ENCODE peak calls at places on chromosomes 13 and 19, in five cellular contexts. F is H9, P is mesenchymal stem cell, B is IMR-90, L is neuronal stem cell. Y is an unnamed sample.

GRCh38 chr19:8052464-8052859 is at the start of gene CCL25:
- DNase-seq in F (no peak), P (no peak), B (no peak), L (no peak), Y (no peak)

GRCh38 chr13:107867701-107868661 is 347.4 kb downstream of the LIG4 start:
- DNase-seq in F (peak; percentile 66), P (peak; percentile 76), B (peak; percentile 57), L (peak; percentile 66), Y (no peak)

GRCh38 chr13:47287291-47287751 is 390.5 kb upstream of the HTR2A start:
- DNase-seq in F (no peak), P (no peak), B (peak; percentile 73), L (no peak), Y (no peak)

GRCh38 chr19:45508931-45509691 is 1.8 kb downstream of the VASP start:
- DNase-seq in F (peak; percentile 88), P (peak; percentile 80), B (peak; percentile 66), L (peak; percentile 37), Y (peak; percentile 77)

GRCh38 chr13:30346159-30346788 is 38.9 kb upstream of the KATNAL1 start:
- DNase-seq in F (no peak), P (no peak), B (no peak), L (no peak), Y (no peak)

GRCh38 chr13:58946274-58946673 is 1217.5 kb downstream of the DIAPH3 start:
- DNase-seq in F (no peak), P (peak; percentile 32), B (no peak), L (no peak), Y (no peak)

GRCh38 chr19:35592226-35592625 is 6.3 kb downstream of the PMIS2 start:
- DNase-seq in F (peak; percentile 64), P (peak; percentile 24), B (peak; percentile 37), L (peak; percentile 17), Y (peak; percentile 49)

GRCh38 chr13:76223999-76224398 is 587.9 kb downstream of the LMO7 start:
- DNase-seq in F (no peak), P (no peak), B (no peak), L (no peak), Y (no peak)

GRCh38 chr13:41257535-41257934 is 5.8 kb downstream of the MTRF1 start:
- DNase-seq in F (no peak), P (no peak), B (no peak), L (no peak), Y (no peak)

GRCh38 chr19:7124782-7125181 is 55.3 kb downstream of the ZNF557 start:
- DNase-seq in F (no peak), P (no peak), B (no peak), L (no peak), Y (no peak)

GRCh38 chr19:11420894-11421606 is 1.9 kb upstream of the RGL3 start:
- DNase-seq in F (peak; percentile 79), P (no peak), B (no peak), L (no peak), Y (no peak)

GRCh38 chr19:411723-412355 is 2.9 kb upstream of the C2CD4C start:
- DNase-seq in F (no peak), P (no peak), B (no peak), L (no peak), Y (no peak)

GRCh38 chr19:38956264-38956663 is 19.3 kb downstream of the FBXO17 start:
- DNase-seq in F (no peak), P (no peak), B (no peak), L (no peak), Y (no peak)

GRCh38 chr19:16381756-16382401 is 57.3 kb downstream of the KLF2 start:
- DNase-seq in F (no peak), P (no peak), B (no peak), L (no peak), Y (no peak)

GRCh38 chr19:39398297-39398864 is 7.2 kb downstream of the MED29 start:
- DNase-seq in F (no peak), P (peak; percentile 92), B (peak; percentile 84), L (no peak), Y (peak; percentile 37)

GRCh38 chr19:55384576-55385235 is 614 bp upstream of the TMEM238 start:
- DNase-seq in F (no peak), P (no peak), B (no peak), L (no peak), Y (no peak)

GRCh38 chr13:109205315-109205714 is 575.9 kb downstream of the MYO16 start:
- DNase-seq in F (no peak), P (peak; percentile 23), B (no peak), L (no peak), Y (no peak)

GRCh38 chr13:109203587-109203986 is 574.2 kb downstream of the MYO16 start:
- DNase-seq in F (no peak), P (no peak), B (no peak), L (no peak), Y (no peak)

GRCh38 chr13:109206616-109207015 is 577.2 kb downstream of the MYO16 start:
- DNase-seq in F (no peak), P (no peak), B (no peak), L (no peak), Y (no peak)

GRCh38 chr13:109204657-109205056 is 575.2 kb downstream of the MYO16 start:
- DNase-seq in F (no peak), P (no peak), B (no peak), L (no peak), Y (no peak)

DNA sequence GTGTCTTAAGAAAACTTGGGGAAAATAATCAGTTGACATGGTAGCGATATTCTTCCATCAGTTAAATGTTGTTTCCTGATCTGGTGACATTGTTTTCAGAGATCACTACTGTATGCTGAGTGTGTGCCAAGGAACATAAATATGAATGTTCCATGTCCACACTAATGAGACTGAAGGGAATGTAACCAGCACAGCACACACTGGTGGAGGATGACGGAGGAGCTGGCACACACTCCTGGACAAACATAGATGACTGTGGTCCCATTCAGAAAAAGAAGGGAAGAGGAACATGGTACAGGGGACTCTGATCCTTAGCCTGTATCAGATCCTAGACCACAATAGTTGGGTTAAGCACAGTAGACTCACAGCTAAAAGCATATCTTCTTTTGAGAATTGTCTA is 574.8 kb downstream of the MYO16 start:
- DNase-seq in F (no peak), P (no peak), B (no peak), L (no peak), Y (no peak)
- H2AK5ac ChIP-seq in F (no peak overlapping the region), P (no peak overlapping the region), B (no peak overlapping the region), L (no peak overlapping the region), Y (no peak overlapping the region)

GRCh38 chr19:49580264-49581006 is at the start of gene NOSIP:
- DNase-seq in F (peak; percentile 96), P (peak; percentile 96), B (peak; percentile 97), L (peak; percentile 96), Y (peak; percentile 98)
- H2BK5ac ChIP-seq in F (no peak within 1 kb of the TSS), P (no peak within 1 kb of the TSS), B (peak within 1 kb of the TSS; percentile 10), L (no peak within 1 kb of the TSS), Y (peak within 1 kb of the TSS; percentile 21)

GRCh38 chr19:48480151-48480475 is 10.9 kb downstream of the CYTH2 start:
- DNase-seq in F (no peak), P (no peak), B (no peak), L (no peak), Y (peak; percentile 42)
- H3K14ac ChIP-seq in F (no peak overlapping the region), P (no peak overlapping the region), B (peak overlapping the region; percentile 48), L (no peak overlapping the region), Y (no peak overlapping the region)

GRCh38 chr13:77465595-77466195 is 69.8 kb upstream of the SCEL start:
- DNase-seq in F (no peak), P (no peak), B (no peak), L (no peak), Y (peak; percentile 20)
- H2AK5ac ChIP-seq in F (no peak overlapping the region), P (no peak overlapping the region), B (no peak overlapping the region), L (no peak overlapping the region), Y (no peak overlapping the region)

GRCh38 chr13:38981096-38981495 is 9.5 kb downstream of the STOML3 start:
- DNase-seq in F (no peak), P (no peak), B (no peak), L (no peak), Y (no peak)

GRCh38 chr13:38979891-38980627 is 10.6 kb downstream of the STOML3 start:
- DNase-seq in F (no peak), P (no peak), B (no peak), L (peak; percentile 83), Y (no peak)

DNA sequence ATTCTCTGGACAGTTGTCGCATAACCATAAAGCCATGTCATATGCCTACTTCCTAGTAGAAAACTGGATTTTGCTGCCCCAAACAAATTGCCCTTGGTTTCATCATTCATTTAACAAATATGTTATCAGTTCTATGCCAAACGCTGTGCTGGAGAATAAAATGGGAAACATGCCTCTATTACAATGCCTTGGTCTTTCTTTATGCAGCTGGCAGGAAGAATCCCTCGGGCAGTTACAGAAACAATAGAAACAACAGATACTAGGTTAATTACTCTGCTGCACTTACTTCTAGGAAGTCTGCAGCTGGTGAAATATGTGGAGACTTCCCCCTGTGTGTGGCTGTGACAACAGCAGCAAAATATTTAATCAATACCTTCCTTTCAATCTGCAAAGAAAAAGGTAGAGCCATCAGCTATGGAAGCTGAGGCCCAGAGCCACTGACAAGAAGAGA is 10.0 kb downstream of the STOML3 start:
- DNase-seq in F (no peak), P (no peak), B (no peak), L (peak; percentile 12), Y (no peak)
- H2BK5ac ChIP-seq in F (no peak overlapping the region), P (no peak overlapping the region), B (no peak overlapping the region), L (no peak overlapping the region), Y (no peak overlapping the region)

GRCh38 chr13:111511219-111511732 is 190.8 kb downstream of the TEX29 start:
- DNase-seq in F (no peak), P (no peak), B (no peak), L (no peak), Y (no peak)
- H3K14ac ChIP-seq in F (no peak overlapping the region), P (no peak overlapping the region), B (no peak overlapping the region), L (peak overlapping the region; percentile 25), Y (no peak overlapping the region)

GRCh38 chr19:13098291-13099072 is 4.2 kb downstream of the LYL1 start:
- DNase-seq in F (peak; percentile 63), P (peak; percentile 55), B (no peak), L (no peak), Y (peak; percentile 31)
- H2AK5ac ChIP-seq in F (no peak overlapping the region), P (no peak overlapping the region), B (no peak overlapping the region), L (peak overlapping the region; percentile 84), Y (no peak overlapping the region)

Y was measured in trophoblast cell.